ENCODE peak calls at places on chromosomes 1 and 21, in five cellular contexts. Q is CD8-positive, alpha-beta memory T cell; T is Peyer's patch; X is IMR-90; N is effector memory CD4-positive, alpha-beta T cell. I is an unnamed sample.

GRCh38 chr1:21472861-21473260 is 32.9 kb downstream of the NBPF3 start:
- DNase-seq in Q (no peak), T (no peak), X (no peak), N (no peak), I (no peak)

GRCh38 chr1:65948609-65949229 is 156.0 kb downstream of the PDE4B start:
- DNase-seq in Q (no peak), T (no peak), X (peak), N (no peak), I (no peak)

GRCh38 chr1:153540394-153541361 is at the start of gene S100A5:
- DNase-seq in Q (peak), T (peak), X (peak), N (peak), I (no peak)

GRCh38 chr21:36699026-36699545 is at the start of gene SIM2:
- DNase-seq in Q (no peak), T (no peak), X (peak), N (no peak), I (peak)

GRCh38 chr1:21262282-21263051 is 27.8 kb downstream of the ECE1 start:
- DNase-seq in Q (no peak), T (no peak), X (peak), N (no peak), I (peak)

GRCh38 chr1:24946861-24947658 is 17.0 kb upstream of the RUNX3 start:
- DNase-seq in Q (no peak), T (no peak), X (peak), N (no peak), I (no peak)

GRCh38 chr21:14773777-14774345 is 227.7 kb upstream of the SAMSN1 start:
- DNase-seq in Q (peak), T (peak), X (no peak), N (peak), I (peak)

GRCh38 chr1:203629509-203630082 is 3.0 kb downstream of the ATP2B4 start:
- DNase-seq in Q (peak), T (peak), X (peak), N (peak), I (peak)

GRCh38 chr1:55214903-55215193 is 316 bp downstream of the USP24 start:
- DNase-seq in Q (no peak), T (peak), X (peak), N (no peak), I (peak)

GRCh38 chr1:212667223-212668139 is 32.2 kb downstream of the BATF3 start:
- DNase-seq in Q (no peak), T (no peak), X (peak), N (no peak), I (no peak)

GRCh38 chr1:87410771-87411170 is 82.1 kb downstream of the LMO4 start:
- DNase-seq in Q (no peak), T (no peak), X (peak), N (no peak), I (peak)

GRCh38 chr1:183370399-183371058 is 47.7 kb downstream of the NMNAT2 start:
- DNase-seq in Q (no peak), T (no peak), X (no peak), N (no peak), I (peak)

GRCh38 chr1:53971718-53972117 is 25.6 kb downstream of the LRRC42 start:
- DNase-seq in Q (no peak), T (no peak), X (peak), N (no peak), I (no peak)

GRCh38 chr1:54818461-54819194 is 17.5 kb upstream of the TTC22 start:
- DNase-seq in Q (no peak), T (no peak), X (no peak), N (no peak), I (peak)

GRCh38 chr1:184827600-184828368 is 73.1 kb upstream of the EDEM3 start:
- DNase-seq in Q (no peak), T (no peak), X (peak), N (no peak), I (no peak)

GRCh38 chr1:76585980-76586674 is 281.2 kb upstream of the ST6GALNAC5 start:
- DNase-seq in Q (no peak), T (no peak), X (no peak), N (no peak), I (no peak)

GRCh38 chr1:63980706-63981407 is 207.0 kb downstream of the ROR1 start:
- DNase-seq in Q (no peak), T (no peak), X (no peak), N (no peak), I (peak)

GRCh38 chr1:110615548-110616130 is 9.5 kb upstream of the KCNA2 start:
- DNase-seq in Q (peak), T (peak), X (peak), N (no peak), I (peak)

GRCh38 chr1:22691354-22691753 is 19.3 kb upstream of the EPHB2 start:
- DNase-seq in Q (no peak), T (no peak), X (peak), N (no peak), I (no peak)

GRCh38 chr1:84505167-84506001 is 802 bp upstream of the SPATA1 start:
- DNase-seq in Q (peak), T (no peak), X (peak), N (no peak), I (no peak)

GRCh38 chr21:28636988-28637691 is 355.5 kb downstream of the LTN1 start:
- DNase-seq in Q (no peak), T (no peak), X (peak), N (no peak), I (no peak)

GRCh38 chr1:227886503-227886961 is 61.2 kb downstream of the WNT9A start:
- DNase-seq in Q (no peak), T (no peak), X (no peak), N (no peak), I (peak)

GRCh38 chr1:105793541-105794146 is 1262.8 kb upstream of the PRMT6 start:
- DNase-seq in Q (no peak), T (no peak), X (no peak), N (no peak), I (peak)

GRCh38 chr1:15177710-15178166 is 24.2 kb downstream of the TMEM51 start:
- DNase-seq in Q (no peak), T (no peak), X (no peak), N (no peak), I (no peak)

GRCh38 chr1:234972411-234973191 is 156.0 kb downstream of the TOMM20 start:
- DNase-seq in Q (no peak), T (peak), X (no peak), N (no peak), I (no peak)

GRCh38 chr1:220775238-220775853 is 11.4 kb upstream of the MTARC1 start:
- DNase-seq in Q (no peak), T (peak), X (no peak), N (no peak), I (peak)

GRCh38 chr21:25927195-25927880 is 192.6 kb downstream of the GABPA start:
- DNase-seq in Q (no peak), T (no peak), X (no peak), N (no peak), I (no peak)

GRCh38 chr1:216576246-216576645 is 147.0 kb downstream of the ESRRG start:
- DNase-seq in Q (no peak), T (no peak), X (peak), N (no peak), I (no peak)

GRCh38 chr21:45737485-45738166 is 94.1 kb downstream of the PCBP3 start:
- DNase-seq in Q (no peak), T (no peak), X (no peak), N (no peak), I (no peak)

GRCh38 chr1:29984544-29985375 is 738.6 kb downstream of the MATN1 start:
- DNase-seq in Q (no peak), T (no peak), X (no peak), N (no peak), I (no peak)

GRCh38 chr1:24484208-24484607 is 18.4 kb upstream of the RCAN3 start:
- DNase-seq in Q (no peak), T (no peak), X (no peak), N (no peak), I (no peak)

GRCh38 chr1:187383366-187383765 is 554.6 kb downstream of the PLA2G4A start:
- DNase-seq in Q (no peak), T (no peak), X (no peak), N (no peak), I (no peak)

GRCh38 chr1:18109756-18110597 is 2.4 kb downstream of the IGSF21 start:
- DNase-seq in Q (no peak), T (no peak), X (no peak), N (no peak), I (peak)

DNA sequence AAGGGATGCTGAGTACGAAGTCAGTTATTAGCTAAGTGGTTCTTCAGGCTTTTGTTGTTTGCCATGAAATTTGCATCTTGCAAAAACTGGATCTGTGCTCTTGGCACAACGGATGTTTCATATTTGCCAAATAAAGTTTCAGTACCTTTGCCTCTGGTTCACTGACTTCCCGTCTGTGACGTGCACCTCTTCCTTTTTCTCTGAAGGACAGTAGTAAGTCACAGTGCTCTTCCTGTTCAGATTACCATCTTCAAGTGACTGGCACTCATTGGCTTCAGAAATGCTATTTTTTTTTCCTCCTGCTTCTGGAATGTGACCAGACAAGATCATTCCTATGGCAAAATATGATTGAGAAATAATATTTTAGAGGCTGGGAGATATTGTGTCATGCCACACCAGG is 75.9 kb upstream of the GREM2 start:
- DNase-seq in Q (peak), T (no peak), X (no peak), N (no peak), I (no peak)
- H3K27ac ChIP-seq in Q (no peak), T (no peak), X (no peak), N (no peak), I (no peak)

GRCh38 chr1:40386796-40387195 is 13.3 kb downstream of the SMAP2 start:
- DNase-seq in Q (no peak), T (no peak), X (no peak), N (no peak), I (no peak)

GRCh38 chr1:40391688-40392145 is 18.2 kb downstream of the SMAP2 start:
- DNase-seq in Q (no peak), T (no peak), X (no peak), N (no peak), I (peak)

GRCh38 chr1:40390857-40391256 is 17.3 kb downstream of the SMAP2 start:
- DNase-seq in Q (no peak), T (no peak), X (no peak), N (no peak), I (no peak)

GRCh38 chr1:40389871-40390560 is 16.5 kb downstream of the SMAP2 start:
- DNase-seq in Q (peak), T (peak), X (peak), N (no peak), I (peak)

GRCh38 chr1:40389234-40389815 is 15.8 kb downstream of the SMAP2 start:
- DNase-seq in Q (peak), T (no peak), X (no peak), N (no peak), I (no peak)
- H3K4me3 ChIP-seq in Q (peak), T (no peak), X (no peak), N (peak), I (peak)

GRCh38 chr1:169484683-169485426 is 889 bp downstream of the SLC19A2 start:
- DNase-seq in Q (peak), T (peak), X (peak), N (no peak), I (peak)

GRCh38 chr1:169486281-169486904 is 649 bp upstream of the SLC19A2 start:
- DNase-seq in Q (no peak), T (no peak), X (peak), N (no peak), I (no peak)

GRCh38 chr1:169485427-169486280 is at the start of gene SLC19A2:
- DNase-seq in Q (peak), T (peak), X (peak), N (peak), I (peak)

GRCh38 chr1:169483500-169483966 is 2.2 kb downstream of the SLC19A2 start:
- DNase-seq in Q (no peak), T (no peak), X (peak), N (no peak), I (peak)

GRCh38 chr1:169484107-169484506 is 1.6 kb downstream of the SLC19A2 start:
- DNase-seq in Q (no peak), T (no peak), X (no peak), N (no peak), I (no peak)
- H3K27ac ChIP-seq in Q (peak), T (no peak), X (no peak), N (no peak), I (peak)

DNA sequence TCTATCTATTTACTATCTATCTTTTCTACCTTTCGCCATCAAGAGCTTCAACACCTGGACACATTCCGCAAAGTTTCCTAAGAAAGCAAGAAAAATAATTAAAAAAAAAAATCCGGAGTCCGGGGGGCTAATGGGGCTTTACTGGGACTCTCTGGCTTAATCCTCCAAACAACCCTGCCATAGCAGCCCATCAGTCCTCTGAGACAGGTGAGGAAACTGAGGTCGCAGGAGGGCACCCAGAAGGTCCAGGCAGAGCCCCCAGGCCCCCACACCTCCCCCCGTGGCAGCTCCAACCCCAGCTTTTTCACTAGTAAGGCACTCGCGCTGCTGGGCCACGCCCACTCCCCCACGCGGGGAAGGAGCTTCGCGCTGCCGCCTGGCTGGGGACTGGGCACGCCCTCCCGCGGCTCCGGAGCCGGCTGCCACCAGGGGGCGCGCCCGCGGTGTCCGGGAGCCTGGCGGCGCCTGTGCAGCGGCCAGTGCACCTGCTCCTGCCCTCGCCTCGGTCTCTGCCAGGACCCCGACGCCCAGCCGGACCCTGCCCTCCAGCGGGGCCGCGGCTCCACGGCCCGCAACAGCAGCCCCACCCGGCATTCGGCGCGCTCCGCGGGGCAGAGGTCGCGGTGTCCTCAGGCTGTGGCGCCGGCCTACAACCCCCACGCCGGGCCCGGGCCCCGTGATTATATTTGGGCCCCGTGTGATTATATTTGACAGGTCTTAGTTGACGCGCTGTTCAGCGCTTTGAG is 54.1 kb upstream of the SAMD11 start:
- DNase-seq in Q (peak), T (peak), X (peak), N (peak), I (peak)
- H3K4me3 ChIP-seq in Q (no peak), T (no peak), X (no peak), N (no peak), I (peak)

GRCh38 chr1:20212099-20212684 is 25.9 kb upstream of the PLA2G2C start:
- DNase-seq in Q (no peak), T (no peak), X (no peak), N (no peak), I (no peak)
- H3K27ac ChIP-seq in Q (no peak), T (no peak), X (no peak), N (no peak), I (no peak)

DNA sequence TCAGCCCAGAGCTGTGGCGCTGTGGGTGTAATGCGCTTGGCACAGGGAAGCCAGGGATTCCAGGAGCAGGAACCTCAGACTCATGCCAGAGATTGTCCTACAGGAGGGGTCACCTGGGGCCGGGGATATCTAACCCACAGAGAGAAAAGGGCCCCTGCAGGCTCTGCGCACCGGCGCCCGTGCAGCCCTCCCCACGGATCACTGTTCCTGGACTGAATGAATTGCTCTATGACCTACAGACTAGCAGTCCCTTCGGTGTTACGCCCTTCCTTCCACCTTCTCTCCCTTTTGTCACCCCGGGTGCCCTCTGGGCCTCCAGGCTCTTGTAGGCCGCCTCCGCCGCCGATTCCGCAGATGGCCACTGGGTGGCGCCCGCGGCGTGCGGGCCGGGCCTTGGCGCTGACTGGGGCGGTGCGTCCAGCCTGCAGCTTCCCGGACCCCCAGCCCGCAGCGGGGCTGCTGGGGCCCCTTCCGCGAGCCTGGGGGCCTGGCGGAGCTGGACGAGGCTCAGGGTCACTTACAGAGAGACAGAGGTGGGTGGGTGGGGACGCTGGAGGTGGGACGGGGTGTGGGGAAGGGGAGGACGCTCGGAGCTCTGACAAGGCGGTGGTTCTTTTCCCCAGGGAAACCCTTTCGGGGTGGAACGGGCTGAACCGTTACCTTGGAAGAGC is 101.3 kb downstream of the IER5 start:
- DNase-seq in Q (peak), T (peak), X (peak), N (peak), I (peak)
- H3K4me3 ChIP-seq in Q (no peak), T (no peak), X (peak), N (peak), I (peak)